ENCODE peak calls at places on chromosomes 2 and 18, in seven cellular contexts. G is activated naive CD4-positive, alpha-beta T cell treated with anti-CD3 and anti-CD28 coated beads, Interleukin-2, amount 50 U/mL, for 72 hours; E is stimulated activated naive B cell treated with anti-CD40 and anti-IgM and Interleukin-4, amounts not matched to agents 10 μg/mL and 1 μg/mL and 100 μg/mL, for 72 hours; I is CD4-positive, CD25-positive, alpha-beta regulatory T cell; Z is left ventricle myocardium superior; M is T-cell; X is sciatic nerve. L is an unnamed sample.
A peak's percentile ranks its signal among the peaks of the same experiment; 100 is the strongest.

GRCh38 chr2:19231625-19232024 is 126.8 kb downstream of the OSR1 start:
- ATAC-seq in G (no peak), E (no peak), I (no peak), Z (no peak), M (no peak), X (no peak), L (no peak)

GRCh38 chr18:69969491-69969890 is 21.8 kb upstream of the CD226 start:
- ATAC-seq in G (no peak), E (no peak), I (no peak), Z (no peak), M (no peak), X (no peak), L (no peak)

GRCh38 chr2:160269365-160269764 is 69.3 kb upstream of the ITGB6 start:
- ATAC-seq in G (no peak), E (peak; percentile 4), I (no peak), Z (peak; percentile 8), M (peak; percentile 28), X (peak; percentile 0), L (peak; percentile 40)

GRCh38 chr2:74168739-74169138 is 9.9 kb downstream of the MOB1A start:
- ATAC-seq in G (peak; percentile 71), E (peak; percentile 96), I (no peak), Z (no peak), M (no peak), X (no peak), L (peak; percentile 96)

GRCh38 chr2:42967959-42968674 is 175.7 kb upstream of the HAAO start:
- ATAC-seq in G (no peak), E (no peak), I (no peak), Z (peak; percentile 77), M (no peak), X (peak; percentile 93), L (no peak)

GRCh38 chr2:241219856-241220356 is 31.4 kb downstream of the ANO7 start:
- ATAC-seq in G (no peak), E (no peak), I (no peak), Z (no peak), M (no peak), X (no peak), L (no peak)

GRCh38 chr18:58311390-58311789 is 267.4 kb downstream of the NEDD4L start:
- ATAC-seq in G (no peak), E (no peak), I (peak; percentile 53), Z (no peak), M (no peak), X (no peak), L (no peak)

GRCh38 chr2:241491549-241492173 is 16.7 kb downstream of the STK25 start:
- ATAC-seq in G (no peak), E (no peak), I (no peak), Z (no peak), M (no peak), X (peak; percentile 9), L (no peak)

GRCh38 chr2:189559579-189560272 is 20.9 kb downstream of the SLC40A1 start:
- ATAC-seq in G (no peak), E (no peak), I (no peak), Z (peak; percentile 89), M (no peak), X (peak; percentile 90), L (no peak)